ENCODE peak calls at places on chromosomes 4 and X, in eight cellular contexts. Q is mucosa of descending colon, B is GM06990, T is GM12878, N is fibroblast of mammary gland, W is brain microvascular endothelial cell, D is astrocyte of the spinal cord, Y is lower lobe of right lung. L is an unnamed sample.

GRCh38 chrX:123217077-123217476 is 33.0 kb downstream of the GRIA3 start:
- DNase-seq in Q (no peak), B (no peak), T (no peak), N (peak), W (peak), D (no peak), Y (no peak), L (no peak)

GRCh38 chr4:3699678-3700077 is 66.5 kb upstream of the ADRA2C start:
- DNase-seq in Q (peak), B (no peak), T (no peak), N (no peak), W (no peak), D (no peak), Y (peak), L (no peak)

GRCh38 chr4:25861422-25861926 is 1.3 kb downstream of the SEL1L3 start:
- DNase-seq in Q (no peak), B (no peak), T (no peak), N (peak), W (no peak), D (peak), Y (no peak), L (no peak)

GRCh38 chr4:650461-650860 is 23.6 kb downstream of the ATP5ME start:
- DNase-seq in Q (peak), B (no peak), T (no peak), N (no peak), W (no peak), D (no peak), Y (peak), L (no peak)

GRCh38 chr4:38664704-38665401 is 854 bp downstream of the KLF3 start:
- DNase-seq in Q (peak), B (no peak), T (no peak), N (peak), W (no peak), D (peak), Y (peak), L (no peak)

GRCh38 chrX:154548028-154548316 is 552 bp downstream of the IKBKG start:
- DNase-seq in Q (no peak), B (no peak), T (no peak), N (peak), W (no peak), D (peak), Y (no peak), L (no peak)

GRCh38 chrX:38233891-38234807 is 13.5 kb upstream of the SRPX start:
- DNase-seq in Q (no peak), B (no peak), T (no peak), N (peak), W (peak), D (peak), Y (no peak), L (no peak)

GRCh38 chr4:7302781-7303180 is 110.4 kb downstream of the SORCS2 start:
- DNase-seq in Q (no peak), B (no peak), T (no peak), N (no peak), W (no peak), D (no peak), Y (no peak), L (no peak)

GRCh38 chr4:53476232-53477037 is 99.0 kb downstream of the FIP1L1 start:
- DNase-seq in Q (no peak), B (no peak), T (no peak), N (peak), W (peak), D (peak), Y (no peak), L (no peak)

GRCh38 chrX:106177106-106177981 is 9.2 kb downstream of the PWWP3B start:
- DNase-seq in Q (no peak), B (no peak), T (no peak), N (peak), W (peak), D (peak), Y (no peak), L (no peak)

GRCh38 chr4:151259752-151260151 is 17.2 kb upstream of the PRSS48 start:
- DNase-seq in Q (no peak), B (no peak), T (no peak), N (no peak), W (no peak), D (no peak), Y (no peak), L (no peak)

GRCh38 chr4:56142088-56142487 is 193.3 kb downstream of the CEP135 start:
- DNase-seq in Q (no peak), B (no peak), T (no peak), N (no peak), W (no peak), D (no peak), Y (no peak), L (no peak)

GRCh38 chrX:11558972-11559371 is 106.7 kb downstream of the ARHGAP6 start:
- DNase-seq in Q (peak), B (no peak), T (no peak), N (no peak), W (no peak), D (no peak), Y (peak), L (peak)

GRCh38 chr4:3313139-3313538 is 20.3 kb downstream of the RGS12 start:
- DNase-seq in Q (no peak), B (no peak), T (no peak), N (no peak), W (no peak), D (no peak), Y (peak), L (no peak)

GRCh38 chrX:15664487-15665444 is at the start of gene CLTRN:
- DNase-seq in Q (no peak), B (no peak), T (no peak), N (no peak), W (no peak), D (no peak), Y (no peak), L (no peak)

GRCh38 chrX:131895002-131895401 is 128.1 kb upstream of the STK26 start:
- DNase-seq in Q (no peak), B (no peak), T (no peak), N (peak), W (peak), D (peak), Y (no peak), L (no peak)

GRCh38 chr4:121784401-121784800 is 16.7 kb upstream of the EXOSC9 start:
- DNase-seq in Q (no peak), B (no peak), T (no peak), N (no peak), W (no peak), D (no peak), Y (no peak), L (no peak)

GRCh38 chrX:40543661-40544328 is 37.0 kb upstream of the ATP6AP2 start:
- DNase-seq in Q (no peak), B (no peak), T (peak), N (peak), W (peak), D (peak), Y (no peak), L (peak)

GRCh38 chr4:80206541-80207171 is 9.4 kb downstream of the PRDM8 start:
- DNase-seq in Q (no peak), B (no peak), T (no peak), N (peak), W (no peak), D (no peak), Y (no peak), L (no peak)

GRCh38 chr4:132383571-132384199 is 765.4 kb upstream of the PCDH10 start:
- DNase-seq in Q (no peak), B (no peak), T (no peak), N (no peak), W (no peak), D (no peak), Y (no peak), L (no peak)

GRCh38 chrX:139930923-139931645 is 1.8 kb downstream of the ATP11C start:
- DNase-seq in Q (peak), B (peak), T (no peak), N (no peak), W (no peak), D (no peak), Y (peak), L (peak)

GRCh38 chr4:122824616-122825015 is 2.0 kb upstream of the FGF2 start:
- DNase-seq in Q (no peak), B (no peak), T (no peak), N (no peak), W (no peak), D (no peak), Y (no peak), L (no peak)

GRCh38 chrX:29487214-29487613 is 728.1 kb upstream of the MAGEB2 start:
- DNase-seq in Q (no peak), B (no peak), T (no peak), N (peak), W (no peak), D (no peak), Y (no peak), L (no peak)

GRCh38 chrX:69085151-69085550 is 80.1 kb downstream of the PJA1 start:
- DNase-seq in Q (no peak), B (no peak), T (no peak), N (no peak), W (no peak), D (no peak), Y (no peak), L (no peak)

GRCh38 chr4:173334891-173335754 is 965 bp upstream of the HMGB2 start:
- DNase-seq in Q (peak), B (peak), T (peak), N (peak), W (peak), D (peak), Y (peak), L (peak)

GRCh38 chr4:123930971-123931370 is 534.4 kb downstream of the SPRY1 start:
- DNase-seq in Q (no peak), B (no peak), T (no peak), N (peak), W (peak), D (no peak), Y (no peak), L (no peak)

GRCh38 chr4:42612898-42613297 is 44.0 kb downstream of the ATP8A1 start:
- DNase-seq in Q (no peak), B (no peak), T (no peak), N (no peak), W (no peak), D (no peak), Y (no peak), L (no peak)

GRCh38 chr4:82515705-82516104 is 46.1 kb downstream of the TMEM150C start:
- DNase-seq in Q (no peak), B (no peak), T (no peak), N (peak), W (peak), D (peak), Y (no peak), L (no peak)

GRCh38 chrX:102067966-102068723 is 57.3 kb upstream of the TCEAL2 start:
- DNase-seq in Q (no peak), B (no peak), T (peak), N (peak), W (peak), D (peak), Y (no peak), L (peak)

GRCh38 chr4:41882622-41883347 is 52.4 kb upstream of the TMEM33 start:
- DNase-seq in Q (peak), B (peak), T (no peak), N (peak), W (peak), D (peak), Y (peak), L (peak)

GRCh38 chr4:125750827-125751466 is 436.2 kb downstream of the FAT4 start:
- DNase-seq in Q (no peak), B (no peak), T (no peak), N (peak), W (peak), D (peak), Y (no peak), L (no peak)

GRCh38 chr4:26458104-26458503 is 32.2 kb downstream of the CCKAR start:
- DNase-seq in Q (no peak), B (no peak), T (no peak), N (no peak), W (peak), D (peak), Y (no peak), L (no peak)

GRCh38 chrX:74259879-74260491 is 44.0 kb upstream of the ZCCHC13 start:
- DNase-seq in Q (no peak), B (no peak), T (no peak), N (no peak), W (no peak), D (no peak), Y (no peak), L (no peak)

GRCh38 chr4:58301384-58301783 is 1191.2 kb upstream of the IGFBP7 start:
- DNase-seq in Q (no peak), B (no peak), T (no peak), N (no peak), W (no peak), D (peak), Y (no peak), L (no peak)

GRCh38 chr4:83413676-83414075 is 41.9 kb downstream of the HELQ start:
- DNase-seq in Q (no peak), B (no peak), T (no peak), N (peak), W (no peak), D (no peak), Y (no peak), L (no peak)

GRCh38 chrX:13479452-13479813 is 90.0 kb upstream of the EGFL6 start:
- DNase-seq in Q (no peak), B (no peak), T (no peak), N (no peak), W (no peak), D (no peak), Y (no peak), L (no peak)

GRCh38 chrX:13473666-13474516 is 95.5 kb upstream of the EGFL6 start:
- DNase-seq in Q (no peak), B (peak), T (peak), N (peak), W (peak), D (peak), Y (no peak), L (peak)

GRCh38 chrX:13478740-13479451 is 90.5 kb upstream of the EGFL6 start:
- DNase-seq in Q (no peak), B (no peak), T (no peak), N (no peak), W (no peak), D (no peak), Y (no peak), L (no peak)

GRCh38 chrX:13472975-13473665 is 96.3 kb upstream of the EGFL6 start:
- DNase-seq in Q (no peak), B (no peak), T (peak), N (no peak), W (no peak), D (no peak), Y (no peak), L (peak)

DNA sequence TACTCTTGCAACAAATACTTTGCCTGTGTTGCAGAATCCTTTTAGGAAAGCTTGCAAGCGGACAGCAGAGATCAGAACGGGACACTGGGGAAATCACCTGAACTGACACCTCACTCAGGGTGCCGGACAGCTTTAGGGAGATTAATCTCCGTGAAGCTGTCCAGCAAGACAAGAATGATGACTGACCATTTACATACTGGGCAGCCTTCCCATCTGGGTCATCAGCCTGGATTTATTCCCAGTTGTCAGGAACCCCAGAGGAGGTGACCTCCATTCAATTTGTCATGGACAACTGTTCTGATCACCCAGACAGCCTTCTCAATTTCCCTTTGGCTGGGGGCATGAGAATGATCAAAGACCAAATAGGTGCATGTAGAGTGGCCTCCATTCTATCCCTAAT is 93.0 kb upstream of the EGFL6 start:
- DNase-seq in Q (no peak), B (no peak), T (no peak), N (no peak), W (no peak), D (no peak), Y (no peak), L (no peak)
- TF ChIP-seq CTCF in Q (no peak), B (no peak), T (no peak), N (no peak), W (no peak), D (no peak), Y (no peak), L (no peak)

DNA sequence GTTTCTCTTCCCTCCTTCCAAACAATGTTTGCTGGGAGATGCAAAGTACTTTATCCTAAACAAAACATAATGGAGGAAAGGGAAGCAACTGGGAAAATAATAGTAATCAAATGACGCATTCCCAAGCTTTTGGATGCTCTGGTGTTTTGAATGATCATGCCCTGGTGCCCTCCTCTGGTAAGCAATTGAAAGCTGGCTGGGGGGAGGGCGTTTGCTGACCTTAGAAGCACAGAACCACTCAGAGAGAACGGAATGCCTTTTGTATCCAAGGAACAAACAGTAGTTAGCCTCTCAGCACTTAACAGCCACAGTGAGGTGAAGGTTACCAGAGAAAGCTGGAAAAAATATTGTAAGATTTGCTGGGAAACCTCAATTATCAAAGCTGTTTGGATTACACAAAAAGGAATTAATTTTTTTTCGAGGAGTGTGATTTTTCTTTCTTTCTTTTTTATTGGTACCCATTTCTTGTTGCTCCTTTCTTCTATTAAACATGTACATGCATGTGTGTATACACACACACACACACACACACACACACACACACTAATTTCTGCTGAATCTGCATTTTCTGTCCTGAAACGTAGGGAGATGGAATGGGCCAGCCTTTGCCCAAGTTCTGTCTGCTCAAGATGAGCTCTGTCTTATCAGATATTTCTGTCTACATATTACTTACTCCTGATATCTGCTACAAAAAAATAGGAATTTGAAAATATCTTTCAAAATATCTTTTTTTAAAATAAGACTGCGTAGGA is 155.8 kb upstream of the IGFBP7 start:
- DNase-seq in Q (no peak), B (no peak), T (no peak), N (no peak), W (no peak), D (no peak), Y (peak), L (no peak)
- H3K4me3 ChIP-seq in Q (no peak), B (no peak), T (no peak), N (no peak), W (no peak), D (no peak), Y (no peak), L (no peak)

GRCh38 chr4:183838987-183839712 is 66.0 kb upstream of the STOX2 start:
- DNase-seq in Q (no peak), B (no peak), T (no peak), N (peak), W (peak), D (peak), Y (no peak), L (peak)
- TF ChIP-seq CTCF in Q (no peak), B (no peak), T (no peak), N (peak), W (peak), D (no peak), Y (no peak), L (no peak)

GRCh38 chr4:105710678-105711077 is 2.1 kb downstream of the GSTCD start:
- DNase-seq in Q (no peak), B (no peak), T (no peak), N (peak), W (no peak), D (no peak), Y (no peak), L (no peak)
- H3K4me3 ChIP-seq in Q (no peak), B (no peak), T (no peak), N (no peak), W (no peak), D (no peak), Y (no peak), L (no peak)

GRCh38 chrX:134377537-134377936 is 82.4 kb upstream of the HPRT1 start:
- DNase-seq in Q (no peak), B (no peak), T (no peak), N (peak), W (peak), D (peak), Y (no peak), L (peak)
- TF ChIP-seq CTCF in Q (no peak), B (no peak), T (peak), N (peak), W (peak), D (peak), Y (peak), L (peak)

GRCh38 chr4:139736257-139736626 is 70.6 kb downstream of the MGST2 start:
- DNase-seq in Q (no peak), B (no peak), T (no peak), N (peak), W (no peak), D (no peak), Y (no peak), L (no peak)
- H3K4me3 ChIP-seq in Q (no peak), B (no peak), T (no peak), N (no peak), W (no peak), D (no peak), Y (no peak), L (no peak)

DNA sequence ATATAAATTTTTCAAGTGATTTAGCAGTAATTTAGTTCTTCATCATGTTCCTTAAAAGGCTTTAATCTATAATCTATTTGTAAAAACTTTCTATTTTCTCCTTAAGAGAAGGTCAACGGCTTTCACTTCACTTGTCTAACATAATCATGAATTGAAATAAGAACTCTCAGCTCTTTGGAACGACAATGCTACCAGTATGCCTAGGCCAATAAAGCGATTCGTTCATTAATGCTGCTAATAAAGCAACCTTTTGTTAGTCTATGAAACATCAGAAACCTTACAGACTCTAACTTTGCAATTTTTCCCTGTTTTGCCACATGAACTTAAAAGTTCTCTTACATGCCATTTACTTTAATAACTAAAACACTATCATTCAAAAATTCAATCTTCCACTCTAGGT is 47.6 kb downstream of the FBXW7 start:
- DNase-seq in Q (no peak), B (no peak), T (no peak), N (no peak), W (no peak), D (no peak), Y (no peak), L (no peak)
- TF ChIP-seq CTCF in Q (no peak), B (no peak), T (no peak), N (no peak), W (no peak), D (no peak), Y (no peak), L (no peak)